ENCODE peak calls at places on chromosome 1, in ten cellular contexts. V is mucosa of descending colon; A is adrenal gland; M is CD4-positive, CD25-positive, alpha-beta regulatory T cell; P is CD8-positive, alpha-beta memory T cell; B is A549; G is esophagus squamous epithelium; S is ovary; K is psoas muscle; F is Peyer's patch. X is an unnamed sample. For H3K9me3, the result is how much of the 10 kb centered on the place peaks cover.

GRCh38 chr1:243325305-243325890 is 69.6 kb downstream of the SDCCAG8 start:
- DNase-seq in P (no peak), K (no peak), S (no peak), G (no peak), B (peak), A (no peak), F (no peak), M (peak), V (peak), X (peak)

GRCh38 chr1:20551945-20552727 is at the start of gene FAM43B:
- DNase-seq in F (peak), B (peak), M (no peak), A (peak), P (no peak), K (peak), V (peak), S (peak), G (no peak), X (no peak)

GRCh38 chr1:85342177-85342576 is 65.7 kb upstream of the BCL10 start:
- DNase-seq in K (no peak), P (no peak), B (no peak), S (no peak), V (no peak), F (no peak), A (no peak), G (no peak), M (no peak), X (no peak)

GRCh38 chr1:192159769-192160168 is 1.5 kb downstream of the RGS18 start:
- DNase-seq in B (no peak), S (no peak), G (no peak), F (no peak), V (no peak), M (no peak), A (no peak), K (no peak), P (no peak), X (no peak)

GRCh38 chr1:115706774-115707425 is 61.6 kb downstream of the CASQ2 start:
- DNase-seq in A (no peak), F (no peak), B (peak), S (no peak), G (no peak), V (no peak), P (no peak), K (no peak), M (no peak), X (peak)

GRCh38 chr1:9929431-9930385 is 13.5 kb downstream of the LZIC start:
- DNase-seq in P (no peak), S (no peak), B (no peak), M (no peak), G (no peak), V (no peak), A (no peak), F (no peak), K (no peak), X (no peak)

GRCh38 chr1:43329995-43330751 is 7.4 kb upstream of the MPL start:
- DNase-seq in K (peak), M (no peak), P (no peak), F (no peak), B (no peak), S (peak), A (peak), V (no peak), G (no peak), X (peak)

GRCh38 chr1:169102567-169102966 is 3.9 kb upstream of the ATP1B1 start:
- DNase-seq in F (peak), P (no peak), B (no peak), A (peak), V (peak), G (no peak), S (no peak), M (no peak), K (no peak), X (peak)

GRCh38 chr1:168865850-168866620 is 137.0 kb upstream of the DPT start:
- DNase-seq in B (peak), M (no peak), F (no peak), S (no peak), K (no peak), P (no peak), A (no peak), G (no peak), V (no peak), X (no peak)

GRCh38 chr1:59046730-59047157 is 250.2 kb upstream of the FGGY start:
- DNase-seq in S (no peak), B (no peak), A (no peak), M (no peak), G (no peak), V (peak), P (peak), K (no peak), F (no peak), X (no peak)

GRCh38 chr1:180412583-180412982 is 89.8 kb downstream of the ACBD6 start:
- DNase-seq in G (no peak), B (no peak), S (no peak), M (no peak), K (no peak), F (no peak), V (no peak), A (no peak), P (no peak), X (no peak)

GRCh38 chr1:67390041-67390887 is 39.9 kb downstream of the SERBP1 start:
- DNase-seq in B (no peak), F (no peak), S (no peak), V (no peak), G (no peak), P (no peak), K (no peak), A (no peak), M (no peak), X (no peak)

GRCh38 chr1:12121212-12122000 is 45.4 kb upstream of the TNFRSF1B start:
- DNase-seq in G (no peak), S (no peak), A (no peak), K (no peak), M (no peak), B (no peak), V (no peak), F (peak), P (peak), X (peak)

GRCh38 chr1:208233546-208233945 is 10.6 kb downstream of the PLXNA2 start:
- DNase-seq in P (no peak), V (peak), G (no peak), S (no peak), M (no peak), F (no peak), A (no peak), K (no peak), B (no peak), X (no peak)

GRCh38 chr1:106975944-106976343 is 80.5 kb upstream of the PRMT6 start:
- DNase-seq in P (no peak), A (no peak), G (no peak), B (peak), F (no peak), M (no peak), V (no peak), S (no peak), K (no peak), X (no peak)

GRCh38 chr1:16442941-16443340 is 2.4 kb downstream of the NECAP2 start:
- DNase-seq in S (no peak), G (no peak), A (no peak), K (no peak), M (no peak), P (no peak), F (no peak), B (no peak), V (no peak), X (no peak)

GRCh38 chr1:45221716-45222115 is 15.3 kb upstream of the ZSWIM5 start:
- DNase-seq in A (no peak), B (no peak), F (no peak), V (no peak), G (no peak), S (no peak), K (no peak), P (no peak), M (no peak), X (no peak)

GRCh38 chr1:227379555-227379892 is 61.2 kb upstream of the CDC42BPA start:
- DNase-seq in M (no peak), S (no peak), F (no peak), V (no peak), B (no peak), K (no peak), P (no peak), G (no peak), A (no peak), X (no peak)

GRCh38 chr1:5423109-5423508 is 569.1 kb downstream of the NPHP4 start:
- DNase-seq in F (no peak), G (no peak), V (no peak), K (no peak), S (no peak), M (no peak), A (peak), P (peak), B (no peak), X (no peak)

GRCh38 chr1:116345830-116346229 is 27.2 kb upstream of the ATP1A1 start:
- DNase-seq in G (no peak), P (peak), V (no peak), A (no peak), S (no peak), M (peak), B (no peak), F (no peak), K (no peak), X (no peak)

GRCh38 chr1:64124751-64125445 is 78.5 kb upstream of the UBE2U start:
- DNase-seq in M (no peak), S (no peak), F (no peak), G (no peak), V (no peak), P (no peak), A (no peak), B (no peak), K (no peak), X (no peak)

GRCh38 chr1:57889686-57890360 is 466.0 kb upstream of the DAB1 start:
- DNase-seq in M (no peak), S (no peak), V (no peak), A (no peak), B (no peak), P (no peak), F (no peak), G (no peak), K (no peak), X (no peak)

GRCh38 chr1:57881696-57882095 is 457.8 kb upstream of the DAB1 start:
- DNase-seq in M (no peak), P (no peak), K (no peak), S (no peak), G (no peak), B (no peak), A (no peak), F (no peak), V (no peak), X (no peak)

GRCh38 chr1:57883145-57883699 is 459.4 kb upstream of the DAB1 start:
- DNase-seq in A (no peak), K (no peak), P (no peak), S (no peak), B (no peak), F (no peak), G (no peak), V (no peak), M (no peak), X (no peak)

GRCh38 chr1:57887973-57888491 is 464.2 kb upstream of the DAB1 start:
- DNase-seq in V (no peak), A (no peak), F (no peak), B (no peak), M (no peak), K (no peak), G (no peak), P (no peak), S (no peak), X (no peak)

GRCh38 chr1:57886376-57886775 is 462.5 kb upstream of the DAB1 start:
- DNase-seq in S (no peak), G (no peak), V (no peak), K (no peak), M (no peak), P (no peak), A (no peak), F (no peak), B (no peak), X (no peak)
- H3K9me3 ChIP-seq in S (under half), G (under half), V (under half), K (under half), M (under half), P (under half), A (under half), F (under half), B (under half), X (under half)

GRCh38 chr1:248102847-248103246 is 7.9 kb downstream of the OR2L13 start:
- DNase-seq in G (no peak), B (no peak), M (no peak), V (no peak), F (no peak), K (no peak), P (no peak), A (no peak), S (no peak), X (no peak)

GRCh38 chr1:248094884-248095283 is at the start of gene OR2L13:
- DNase-seq in K (no peak), P (no peak), V (no peak), B (no peak), M (no peak), G (no peak), S (no peak), A (no peak), F (no peak), X (no peak)

GRCh38 chr1:248098529-248098928 is 3.5 kb downstream of the OR2L13 start:
- DNase-seq in V (no peak), F (no peak), P (no peak), G (no peak), B (no peak), S (no peak), A (no peak), M (no peak), K (no peak), X (no peak)
- H3K9me3 ChIP-seq in V (under half), F (under half), P (under half), G (under half), B (under half), S (under half), A (under half), M (under half), K (under half), X (under half)

DNA sequence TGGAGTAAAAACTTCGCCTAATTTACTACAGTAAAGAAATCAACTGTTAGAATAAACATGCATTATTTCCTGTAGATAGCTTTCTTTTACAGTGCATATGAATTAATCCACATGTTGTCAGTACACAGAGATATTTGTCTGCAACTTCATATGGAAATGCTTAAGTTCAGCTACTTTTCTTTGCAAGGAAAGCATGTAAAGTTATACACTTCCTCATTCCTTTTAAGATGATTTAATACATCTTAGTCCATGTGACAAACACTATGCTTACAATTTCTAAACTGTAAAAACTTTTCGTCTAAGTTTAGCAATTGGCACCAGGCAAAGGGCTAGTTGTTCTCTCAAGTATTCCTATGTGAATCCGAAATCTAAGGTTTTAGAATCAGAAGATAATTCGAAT is 1205.5 kb upstream of the ADGRL4 start:
- DNase-seq in F (no peak), V (no peak), B (no peak), M (no peak), G (no peak), K (no peak), S (no peak), P (no peak), A (no peak), X (no peak)
- H3K9me3 ChIP-seq in F (under half), V (under half), B (under half), M (under half), G (under half), K (under half), S (under half), P (under half), A (under half), X (under half)

GRCh38 chr1:83555871-83556270 is 443.1 kb downstream of the TTLL7 start:
- DNase-seq in P (no peak), V (no peak), M (no peak), K (no peak), G (no peak), B (no peak), F (no peak), S (no peak), A (no peak), X (no peak)
- H3K9me3 ChIP-seq in P (under half), V (under half), M (under half), K (under half), G (under half), B (under half), F (under half), S (under half), A (under half), X (under half)

DNA sequence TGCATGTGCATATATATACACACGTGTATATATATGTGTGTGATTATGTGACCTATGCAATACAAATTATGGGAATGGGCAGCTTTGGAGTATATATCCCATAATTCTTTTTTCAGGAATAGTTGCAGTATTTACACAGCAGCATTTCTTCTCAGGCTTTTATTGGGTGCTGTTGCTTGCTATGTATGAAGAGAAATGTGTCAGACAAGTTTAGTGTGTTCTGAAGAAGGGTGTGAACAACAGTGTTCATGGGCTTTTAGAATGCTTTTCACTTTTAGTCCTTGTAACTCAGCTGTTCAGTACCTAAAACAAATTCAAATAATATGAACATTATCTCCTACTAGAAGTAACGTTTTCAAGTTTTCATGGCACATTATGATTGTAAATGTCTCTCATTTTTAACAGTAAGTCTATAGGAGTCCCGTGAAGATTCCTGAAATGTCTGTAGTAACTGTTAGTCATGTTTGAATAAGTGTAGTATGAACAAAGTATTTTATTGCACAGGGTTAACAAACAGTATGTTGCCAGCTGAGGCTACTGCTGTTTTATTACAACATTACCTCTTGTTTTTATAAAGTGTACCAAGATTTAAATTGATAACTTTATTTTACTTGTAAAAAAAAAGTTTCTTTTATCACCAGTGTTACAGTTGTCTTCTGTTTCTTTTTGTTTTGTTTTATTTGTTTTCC is 42.5 kb downstream of the TMED5 start:
- DNase-seq in F (no peak), P (no peak), V (no peak), M (no peak), S (no peak), K (no peak), G (no peak), A (no peak), B (no peak), X (no peak)
- H3K9me3 ChIP-seq in F (under half), P (under half), V (under half), M (under half), S (under half), K (under half), G (under half), A (under half), B (under half), X (under half)